ENCODE peak calls at places on chromosomes 2 and 18, in six cellular contexts. I is cardiac fibroblast, A is fibroblast of the aortic adventitia, P is thoracic aorta, W is tibial artery, K is AG04450. G is an unnamed sample.
A peak's percentile ranks its signal among the peaks of the same experiment; 100 is the strongest.

GRCh38 chr2:240931319-240931949 is 25.3 kb downstream of the CROCC2 start:
- DNase-seq in W (no peak), A (no peak), I (no peak), K (no peak), P (no peak), G (no peak)

GRCh38 chr2:148658807-148659722 is 14.5 kb downstream of the EPC2 start:
- DNase-seq in A (no peak), I (peak; percentile 55), W (no peak), P (no peak), K (peak; percentile 11), G (no peak)

GRCh38 chr2:142769761-142770160 is 107.7 kb upstream of the KYNU start:
- DNase-seq in I (no peak), W (no peak), A (no peak), P (no peak), K (no peak), G (no peak)

GRCh38 chr2:72915907-72916742 is 1.2 kb upstream of the EMX1 start:
- DNase-seq in K (no peak), P (no peak), I (peak; percentile 24), W (no peak), A (no peak), G (no peak)

GRCh38 chr18:24918257-24918656 is 433.7 kb downstream of the ZNF521 start:
- DNase-seq in P (no peak), K (no peak), W (no peak), A (no peak), I (no peak), G (no peak)

GRCh38 chr2:60886962-60887361 is 5.6 kb downstream of the REL start:
- DNase-seq in P (no peak), A (peak; percentile 9), K (no peak), I (no peak), W (no peak), G (no peak)

GRCh38 chr2:145286716-145287115 is 766.8 kb upstream of the ZEB2 start:
- DNase-seq in P (no peak), K (no peak), W (no peak), I (no peak), A (no peak), G (no peak)

GRCh38 chr18:32930695-32931301 is 158.0 kb upstream of the KLHL14 start:
- DNase-seq in P (no peak), I (peak; percentile 68), A (peak; percentile 68), W (no peak), K (peak; percentile 10), G (no peak)

GRCh38 chr2:16546128-16546754 is 119.4 kb downstream of the CYRIA start:
- DNase-seq in A (peak; percentile 4), K (no peak), I (peak; percentile 33), P (no peak), W (no peak), G (no peak)

GRCh38 chr2:67733517-67733916 is 329.3 kb downstream of the C1D start:
- DNase-seq in A (peak; percentile 14), I (peak; percentile 41), K (no peak), W (no peak), P (no peak), G (no peak)

GRCh38 chr2:212361174-212361756 is 177.3 kb downstream of the ERBB4 start:
- DNase-seq in I (no peak), K (no peak), W (no peak), P (no peak), A (no peak), G (no peak)

GRCh38 chr2:70664525-70664924 is 103.5 kb downstream of the ADD2 start:
- DNase-seq in W (no peak), I (no peak), K (no peak), A (no peak), P (no peak), G (no peak)

GRCh38 chr2:137115081-137115713 is 349.9 kb downstream of the THSD7B start:
- DNase-seq in W (no peak), I (no peak), P (no peak), K (no peak), A (no peak), G (no peak)

GRCh38 chr2:227829337-227829736 is 15.7 kb downstream of the CCL20 start:
- DNase-seq in I (no peak), A (no peak), P (no peak), K (no peak), W (no peak), G (no peak)

DNA sequence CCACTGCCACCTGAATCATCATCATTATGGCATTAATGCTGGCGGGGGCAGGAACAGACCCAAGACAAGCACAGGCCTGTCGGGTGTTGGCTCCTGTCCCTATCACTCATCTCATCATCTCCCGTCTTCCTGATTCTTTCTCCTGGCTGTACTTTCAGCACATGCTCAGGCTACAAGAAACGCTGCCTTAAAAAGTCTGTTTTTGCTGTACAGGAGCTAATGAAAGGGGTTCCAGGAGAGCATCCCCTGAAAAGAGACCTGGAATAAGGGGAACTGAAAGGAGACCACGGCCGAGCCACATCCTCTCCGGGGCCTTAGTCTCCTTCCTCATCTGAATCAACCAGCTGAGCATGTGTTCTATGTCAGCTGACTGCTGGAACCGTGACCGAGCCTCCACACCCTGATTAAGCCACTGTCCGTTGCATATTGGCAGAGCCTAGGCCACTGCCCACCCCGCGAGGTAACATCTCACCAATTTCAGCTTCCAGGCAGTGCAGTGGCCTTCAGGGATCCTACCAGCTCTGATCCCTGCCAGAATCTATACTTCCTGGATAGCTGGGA is 62.6 kb downstream of the DNMT3A start:
- DNase-seq in P (no peak), A (peak; percentile 61), I (peak; percentile 48), K (no peak), W (peak; percentile 88), G (no peak)
- H3K4me3 ChIP-seq in P (no peak overlapping the region), A (no peak overlapping the region), I (no peak overlapping the region), K (no peak overlapping the region), W (no peak overlapping the region), G (no peak overlapping the region)

GRCh38 chr2:23711979-23712755 is 214.8 kb downstream of the ATAD2B start:
- DNase-seq in W (peak; percentile 27), I (peak; percentile 78), P (no peak), A (peak; percentile 50), K (no peak), G (peak; percentile 4)
- H3K4me3 ChIP-seq in W (no peak overlapping the region), I (no peak overlapping the region), P (no peak overlapping the region), A (no peak overlapping the region), K (no peak overlapping the region), G (no peak overlapping the region)

GRCh38 chr2:132416996-132417395 is 391 bp downstream of the GPR39 start:
- DNase-seq in I (no peak), A (no peak), K (no peak), P (no peak), W (no peak), G (no peak)
- H3K4me3 ChIP-seq in I (peak overlapping the region; percentile 40), A (no peak overlapping the region), K (peak overlapping the region; percentile 69), P (peak overlapping the region; percentile 80), W (no peak overlapping the region), G (no peak overlapping the region)

GRCh38 chr2:55013936-55014335 is 36.3 kb downstream of the RTN4 start:
- DNase-seq in K (no peak), W (no peak), P (no peak), I (no peak), A (no peak), G (no peak)

GRCh38 chr2:55014962-55015939 is 35.0 kb downstream of the RTN4 start:
- DNase-seq in P (no peak), W (peak; percentile 41), A (peak; percentile 88), I (peak; percentile 84), K (peak; percentile 21), G (peak; percentile 21)

GRCh38 chr2:55010915-55011314 is 39.3 kb downstream of the RTN4 start:
- DNase-seq in K (no peak), P (no peak), A (no peak), I (no peak), W (peak; percentile 58), G (no peak)

GRCh38 chr2:55011741-55012574 is 38.3 kb downstream of the RTN4 start:
- DNase-seq in I (no peak), A (peak; percentile 45), W (no peak), P (no peak), K (no peak), G (no peak)

DNA sequence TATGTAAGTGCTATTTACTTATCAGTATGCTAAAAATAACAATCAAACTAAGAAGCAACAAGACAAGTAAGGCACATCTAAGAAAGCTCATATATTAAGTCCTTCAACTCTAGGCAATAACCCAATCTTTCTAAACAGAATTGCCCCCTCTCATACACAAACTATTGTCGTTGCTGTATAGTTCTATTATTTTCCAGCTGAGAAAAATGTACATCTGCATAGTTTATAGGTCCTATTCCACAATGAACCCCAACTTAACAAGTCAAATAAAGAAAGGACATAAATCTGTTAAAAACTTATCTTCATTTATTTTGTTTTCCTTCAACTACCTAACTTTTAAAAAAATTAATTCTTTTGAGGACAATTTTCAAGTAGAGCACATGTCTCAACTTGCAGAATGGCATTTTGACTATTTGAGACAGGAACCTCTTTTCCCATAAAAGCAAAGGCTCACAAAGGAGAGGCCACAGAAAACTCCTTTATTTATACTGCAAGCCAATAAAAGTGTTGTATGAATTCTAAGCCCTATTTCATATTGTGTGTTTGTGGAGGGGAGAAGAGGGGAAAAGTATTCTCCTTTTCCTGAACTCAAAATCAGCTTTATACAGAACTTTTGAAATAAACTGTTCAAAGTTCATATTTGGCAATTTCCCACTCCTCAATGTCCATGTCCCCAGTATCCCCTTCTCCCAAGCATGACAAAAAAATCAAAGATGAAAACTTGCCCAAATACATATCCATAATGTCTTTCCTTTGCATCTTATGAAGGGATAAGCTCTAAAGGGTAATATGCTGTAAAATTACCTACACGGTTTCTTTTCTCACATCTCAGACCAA is 37.4 kb downstream of the RTN4 start:
- DNase-seq in A (no peak), K (no peak), W (no peak), I (no peak), P (no peak), G (no peak)
- H3K4me3 ChIP-seq in A (no peak overlapping the region), K (no peak overlapping the region), W (no peak overlapping the region), I (no peak overlapping the region), P (no peak overlapping the region), G (no peak overlapping the region)

GRCh38 chr2:157899125-157899839 is 23.2 kb upstream of the ACVR1 start:
- DNase-seq in A (no peak), W (no peak), I (no peak), K (no peak), P (no peak), G (no peak)
- H3K4me3 ChIP-seq in A (no peak overlapping the region), W (no peak overlapping the region), I (no peak overlapping the region), K (no peak overlapping the region), P (no peak overlapping the region), G (no peak overlapping the region)

DNA sequence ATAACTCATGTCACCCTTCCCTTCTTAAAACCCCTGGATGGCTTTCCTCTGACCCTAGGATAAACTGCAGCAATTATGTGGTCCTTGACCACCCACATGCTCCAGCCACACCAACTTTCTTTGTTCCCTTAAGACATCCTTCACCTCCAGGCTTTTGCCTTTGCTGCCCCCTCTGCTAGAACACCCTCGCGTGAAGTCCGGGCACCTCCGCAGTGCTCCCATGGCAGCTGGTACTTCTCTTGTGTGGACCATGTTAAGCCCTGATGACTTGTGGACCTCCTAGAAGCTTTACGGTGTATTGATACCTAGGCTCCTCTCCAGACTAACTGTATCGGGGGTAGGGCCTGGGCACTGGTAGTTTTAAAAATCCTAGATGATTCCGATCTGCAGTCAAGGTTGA is 824 bp upstream of the ABHD1 start:
- DNase-seq in P (no peak), I (no peak), K (no peak), W (no peak), A (no peak), G (no peak)
- H3K4me3 ChIP-seq in P (peak overlapping the region; percentile 87), I (no peak overlapping the region), K (no peak overlapping the region), W (peak overlapping the region; percentile 52), A (no peak overlapping the region), G (no peak overlapping the region)